ENCODE peak calls at places on chromosome 1, in seven cellular contexts. D is esophagus squamous epithelium, L is hepatocyte, U is RWPE1, E is pancreas, I is small intestine, V is H9. B is an unnamed sample.
A peak's percentile ranks its signal among the peaks of the same experiment; 100 is the strongest.

GRCh38 chr1:30384286-30385245 is 338.8 kb downstream of the MATN1 start:
- DNase-seq in D (no peak), I (no peak), L (no peak), U (no peak), E (no peak), V (no peak), B (no peak)

GRCh38 chr1:18256318-18257235 is 149.0 kb downstream of the IGSF21 start:
- DNase-seq in V (peak; percentile 85), U (peak; percentile 66), L (peak; percentile 88), I (peak; percentile 21), E (peak; percentile 73), D (no peak), B (peak; percentile 27)

GRCh38 chr1:21313146-21313885 is 23.1 kb upstream of the ECE1 start:
- DNase-seq in V (no peak), E (peak; percentile 33), L (no peak), D (no peak), U (no peak), I (no peak), B (no peak)

GRCh38 chr1:232292818-232293217 is 337.1 kb downstream of the SIPA1L2 start:
- DNase-seq in U (no peak), E (no peak), L (no peak), D (no peak), V (no peak), I (no peak), B (no peak)

GRCh38 chr1:205226868-205227583 is 720 bp upstream of the TMCC2 start:
- DNase-seq in U (peak; percentile 76), V (no peak), E (no peak), I (peak; percentile 28), D (no peak), L (no peak), B (no peak)

GRCh38 chr1:11764519-11764918 is 2.5 kb downstream of the C1orf167 start:
- DNase-seq in D (no peak), L (no peak), U (no peak), E (no peak), I (no peak), V (no peak), B (no peak)

GRCh38 chr1:236024655-236025054 is 40.2 kb downstream of the NID1 start:
- DNase-seq in E (no peak), V (no peak), U (no peak), L (no peak), D (no peak), I (no peak), B (no peak)

GRCh38 chr1:59077739-59078503 is 219.0 kb upstream of the FGGY start:
- DNase-seq in V (peak; percentile 74), U (no peak), D (no peak), E (no peak), I (no peak), L (no peak), B (no peak)

GRCh38 chr1:162710349-162710748 is 78.1 kb downstream of the DDR2 start:
- DNase-seq in D (no peak), I (no peak), U (no peak), E (no peak), V (no peak), L (no peak), B (no peak)

GRCh38 chr1:167428418-167428817 is 89.9 kb downstream of the CD247 start:
- DNase-seq in D (no peak), L (no peak), I (no peak), E (no peak), V (no peak), U (no peak), B (no peak)

GRCh38 chr1:66919063-66919462 is 5.6 kb downstream of the DNAI4 start:
- DNase-seq in U (no peak), D (no peak), I (no peak), E (no peak), L (no peak), V (no peak), B (no peak)
- H3K27ac ChIP-seq in U (no peak overlapping the region), D (no peak overlapping the region), I (no peak overlapping the region), E (no peak overlapping the region), L (no peak overlapping the region), V (no peak overlapping the region), B (no peak overlapping the region)

GRCh38 chr1:28160677-28161328 is 15.7 kb downstream of the PTAFR start:
- DNase-seq in E (no peak), L (no peak), D (no peak), V (no peak), U (peak; percentile 22), I (no peak), B (no peak)
- H3K27ac ChIP-seq in E (no peak overlapping the region), L (no peak overlapping the region), D (peak overlapping the region; percentile 86), V (no peak overlapping the region), U (peak overlapping the region; percentile 34), I (no peak overlapping the region), B (no peak overlapping the region)

GRCh38 chr1:201764166-201764565 is 64.8 kb upstream of the IPO9 start:
- DNase-seq in L (no peak), E (no peak), I (no peak), V (no peak), U (no peak), D (no peak), B (no peak)

GRCh38 chr1:201761178-201761577 is 67.8 kb upstream of the IPO9 start:
- DNase-seq in D (no peak), L (no peak), V (no peak), E (no peak), I (no peak), U (no peak), B (no peak)

GRCh38 chr1:201760516-201760915 is 68.4 kb upstream of the IPO9 start:
- DNase-seq in V (no peak), D (no peak), L (no peak), I (no peak), U (no peak), E (no peak), B (no peak)

GRCh38 chr1:201763439-201764140 is 65.4 kb upstream of the IPO9 start:
- DNase-seq in D (no peak), V (no peak), U (no peak), L (no peak), E (no peak), I (no peak), B (no peak)

GRCh38 chr1:201761871-201762270 is 67.1 kb upstream of the IPO9 start:
- DNase-seq in D (no peak), U (no peak), L (no peak), I (no peak), V (no peak), E (no peak), B (no peak)
- H3K27ac ChIP-seq in D (no peak overlapping the region), U (no peak overlapping the region), L (no peak overlapping the region), I (no peak overlapping the region), V (no peak overlapping the region), E (no peak overlapping the region), B (no peak overlapping the region)

DNA sequence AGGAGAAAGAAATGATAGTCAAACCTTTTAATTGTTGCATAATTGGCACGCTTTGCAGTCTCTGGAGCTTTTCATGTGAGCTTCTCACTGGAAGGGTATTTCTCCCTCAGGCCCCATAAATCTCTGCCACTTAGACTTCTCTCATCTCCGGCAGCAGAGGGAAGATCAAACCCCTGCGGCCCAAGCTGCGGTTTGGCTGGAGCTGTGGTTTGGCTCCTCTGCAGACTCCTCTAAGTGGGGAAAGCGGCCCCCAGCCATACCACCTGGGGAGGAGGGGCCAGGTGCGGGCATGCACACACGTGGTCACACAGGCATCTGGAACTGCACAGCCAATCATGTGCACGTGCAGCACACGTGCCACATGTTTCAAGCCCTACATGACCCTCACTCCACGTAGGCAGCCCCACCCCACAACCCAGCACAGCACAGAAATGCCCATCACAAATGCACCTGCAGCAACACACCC is 58.3 kb downstream of the UBE2T start:
- DNase-seq in I (peak; percentile 9), V (no peak), L (peak; percentile 57), E (no peak), D (no peak), U (peak; percentile 100), B (peak; percentile 91)
- H3K27ac ChIP-seq in I (no peak overlapping the region), V (no peak overlapping the region), L (no peak overlapping the region), E (no peak overlapping the region), D (no peak overlapping the region), U (peak overlapping the region; percentile 95), B (peak overlapping the region; percentile 39)

B was measured in PC-9.